ENCODE peak calls at places on chromosomes 11 and 22, in nine cellular contexts. One of them, this sample, is unnamed.

GRCh38 chr11:113991170-113991569 is 16.3 kb downstream of the HTR3A start:
- DNase-seq in A172: peak; percentile 6
- DNase-seq in fibroblast of mammary gland: peak; percentile 44
- DNase-seq in HepG2: peak; percentile 6
- DNase-seq in neural progenitor cell: peak; percentile 85
- DNase-seq in A549: no peak
- DNase-seq in osteoblast: no peak
- DNase-seq in HCEC 1CT: peak; percentile 29
- DNase-seq in RWPE1: peak; percentile 51
- DNase-seq in this sample: peak; percentile 43

GRCh38 chr11:65376138-65376713 is 6.2 kb downstream of the SLC25A45 start:
- DNase-seq in A172: no peak
- DNase-seq in fibroblast of mammary gland: no peak
- DNase-seq in HepG2: no peak
- DNase-seq in neural progenitor cell: no peak
- DNase-seq in A549: no peak
- DNase-seq in osteoblast: peak; percentile 30
- DNase-seq in HCEC 1CT: no peak
- DNase-seq in RWPE1: no peak
- DNase-seq in this sample: no peak

GRCh38 chr22:42791721-42792452 is 65.2 kb downstream of the ARFGAP3 start:
- DNase-seq in A172: no peak
- DNase-seq in fibroblast of mammary gland: no peak
- DNase-seq in HepG2: no peak
- DNase-seq in neural progenitor cell: no peak
- DNase-seq in A549: no peak
- DNase-seq in osteoblast: no peak
- DNase-seq in HCEC 1CT: no peak
- DNase-seq in RWPE1: no peak
- DNase-seq in this sample: no peak

GRCh38 chr11:77101043-77101537 is 1.6 kb upstream of the OMP start:
- DNase-seq in A172: peak; percentile 34
- DNase-seq in fibroblast of mammary gland: peak; percentile 55
- DNase-seq in HepG2: peak; percentile 41
- DNase-seq in neural progenitor cell: peak; percentile 40
- DNase-seq in A549: peak; percentile 56
- DNase-seq in osteoblast: peak; percentile 96
- DNase-seq in HCEC 1CT: no peak
- DNase-seq in RWPE1: no peak
- DNase-seq in this sample: no peak

GRCh38 chr11:68271023-68271780 is 571 bp downstream of the C11orf24 start:
- DNase-seq in A172: peak; percentile 51
- DNase-seq in fibroblast of mammary gland: peak; percentile 74
- DNase-seq in HepG2: peak; percentile 82
- DNase-seq in neural progenitor cell: peak; percentile 89
- DNase-seq in A549: peak; percentile 94
- DNase-seq in osteoblast: peak; percentile 96
- DNase-seq in HCEC 1CT: peak; percentile 77
- DNase-seq in RWPE1: peak; percentile 90
- DNase-seq in this sample: no peak

GRCh38 chr11:83249972-83250593 is 36.1 kb downstream of the CCDC90B start:
- DNase-seq in A172: peak; percentile 49
- DNase-seq in fibroblast of mammary gland: peak; percentile 66
- DNase-seq in HepG2: peak; percentile 24
- DNase-seq in neural progenitor cell: peak; percentile 39
- DNase-seq in A549: peak; percentile 36
- DNase-seq in osteoblast: peak; percentile 32
- DNase-seq in HCEC 1CT: peak; percentile 40
- DNase-seq in RWPE1: peak; percentile 58
- DNase-seq in this sample: peak; percentile 1

GRCh38 chr11:113721462-113722066 is 15.5 kb upstream of the TMPRSS5 start:
- DNase-seq in A172: no peak
- DNase-seq in fibroblast of mammary gland: peak; percentile 23
- DNase-seq in HepG2: no peak
- DNase-seq in neural progenitor cell: no peak
- DNase-seq in A549: no peak
- DNase-seq in osteoblast: no peak
- DNase-seq in HCEC 1CT: no peak
- DNase-seq in RWPE1: no peak
- DNase-seq in this sample: no peak

GRCh38 chr11:279040-279965 is 1.1 kb downstream of the NLRP6 start:
- DNase-seq in A172: no peak
- DNase-seq in fibroblast of mammary gland: no peak
- DNase-seq in HepG2: no peak
- DNase-seq in neural progenitor cell: no peak
- DNase-seq in A549: no peak
- DNase-seq in osteoblast: peak; percentile 82
- DNase-seq in HCEC 1CT: no peak
- DNase-seq in RWPE1: no peak
- DNase-seq in this sample: no peak

GRCh38 chr11:66653123-66653522 is 14.6 kb downstream of the RBM4 start:
- DNase-seq in A172: no peak
- DNase-seq in fibroblast of mammary gland: no peak
- DNase-seq in HepG2: no peak
- DNase-seq in neural progenitor cell: no peak
- DNase-seq in A549: no peak
- DNase-seq in osteoblast: no peak
- DNase-seq in HCEC 1CT: no peak
- DNase-seq in RWPE1: no peak
- DNase-seq in this sample: no peak

GRCh38 chr22:31561970-31562369 is 65.6 kb downstream of the SFI1 start:
- DNase-seq in A172: no peak
- DNase-seq in fibroblast of mammary gland: no peak
- DNase-seq in HepG2: no peak
- DNase-seq in neural progenitor cell: no peak
- DNase-seq in A549: no peak
- DNase-seq in osteoblast: no peak
- DNase-seq in HCEC 1CT: no peak
- DNase-seq in RWPE1: no peak
- DNase-seq in this sample: no peak

GRCh38 chr22:32574397-32574796 is 99.8 kb downstream of the FBXO7 start:
- DNase-seq in A172: no peak
- DNase-seq in fibroblast of mammary gland: no peak
- DNase-seq in HepG2: peak; percentile 70
- DNase-seq in neural progenitor cell: no peak
- DNase-seq in A549: no peak
- DNase-seq in osteoblast: no peak
- DNase-seq in HCEC 1CT: no peak
- DNase-seq in RWPE1: no peak
- DNase-seq in this sample: no peak

GRCh38 chr11:27429740-27430451 is 42.7 kb downstream of the LGR4 start:
- DNase-seq in A172: no peak
- DNase-seq in fibroblast of mammary gland: no peak
- DNase-seq in HepG2: no peak
- DNase-seq in neural progenitor cell: no peak
- DNase-seq in A549: peak; percentile 19
- DNase-seq in osteoblast: no peak
- DNase-seq in HCEC 1CT: no peak
- DNase-seq in RWPE1: peak; percentile 39
- DNase-seq in this sample: no peak

GRCh38 chr11:86390499-86390898 is 15.8 kb downstream of the CCDC81 start:
- DNase-seq in A172: no peak
- DNase-seq in fibroblast of mammary gland: no peak
- DNase-seq in HepG2: no peak
- DNase-seq in neural progenitor cell: no peak
- DNase-seq in A549: no peak
- DNase-seq in osteoblast: no peak
- DNase-seq in HCEC 1CT: no peak
- DNase-seq in RWPE1: no peak
- DNase-seq in this sample: no peak